ENCODE peak calls at places on chromosomes 3 and 15, in seven cellular contexts. N is IMR-90, Q is cardiac fibroblast, W is cardiac muscle cell, Z is psoas muscle, V is esophagus squamous epithelium, G is fibroblast of mammary gland. L is an unnamed sample.

GRCh38 chr15:88179562-88179961 is 77.0 kb downstream of the NTRK3 start:
- DNase-seq in G (no peak), V (no peak), W (no peak), N (no peak), Z (no peak), Q (no peak), L (no peak)

GRCh38 chr15:99265541-99266070 is 14.3 kb downstream of the LRRC28 start:
- DNase-seq in N (no peak), Z (no peak), G (no peak), V (no peak), W (no peak), Q (no peak), L (no peak)

GRCh38 chr3:32018723-32019564 is 37.4 kb downstream of the ZNF860 start:
- DNase-seq in N (peak; percentile 57), Q (peak; percentile 74), G (peak; percentile 70), W (peak; percentile 61), V (no peak), Z (no peak), L (peak; percentile 73)

GRCh38 chr3:51408021-51408420 is 16.9 kb downstream of the RBM15B start:
- DNase-seq in V (no peak), N (no peak), W (no peak), G (no peak), Z (no peak), Q (no peak), L (no peak)

GRCh38 chr3:44058022-44058867 is 183.4 kb upstream of the TOPAZ1 start:
- DNase-seq in Z (no peak), G (peak; percentile 83), N (peak; percentile 28), W (no peak), Q (peak; percentile 31), V (no peak), L (peak; percentile 62)

GRCh38 chr3:180264479-180264878 is 227.7 kb upstream of the PEX5L start:
- DNase-seq in V (no peak), Q (no peak), G (no peak), W (no peak), N (no peak), Z (no peak), L (no peak)

GRCh38 chr3:110487840-110488239 is 583.8 kb upstream of the NECTIN3 start:
- DNase-seq in V (no peak), Q (no peak), G (no peak), N (no peak), Z (no peak), W (no peak), L (peak; percentile 7)

GRCh38 chr3:124422805-124423204 is 307.4 kb upstream of the UMPS start:
- DNase-seq in W (no peak), Q (no peak), G (no peak), N (no peak), Z (no peak), V (no peak), L (no peak)

GRCh38 chr3:157081681-157082210 is 78.2 kb downstream of the CCNL1 start:
- DNase-seq in W (peak; percentile 92), N (peak; percentile 94), Q (peak; percentile 94), Z (peak; percentile 95), G (peak; percentile 95), V (no peak), L (peak; percentile 95)

GRCh38 chr3:147356145-147356908 is 50.0 kb downstream of the ZIC4 start:
- DNase-seq in Z (no peak), V (no peak), G (no peak), Q (no peak), N (no peak), W (no peak), L (no peak)

GRCh38 chr15:35540885-35541284 is 5.1 kb downstream of the DPH6 start:
- DNase-seq in Q (peak; percentile 56), V (no peak), G (peak; percentile 75), N (peak; percentile 89), Z (no peak), W (no peak), L (peak; percentile 68)

GRCh38 chr3:141877911-141878310 is 1.5 kb downstream of the ATP1B3 start:
- DNase-seq in Q (peak; percentile 54), V (no peak), W (no peak), Z (no peak), N (peak; percentile 59), G (peak; percentile 57), L (peak; percentile 38)

GRCh38 chr3:141876891-141877561 is 583 bp downstream of the ATP1B3 start:
- DNase-seq in V (no peak), G (peak; percentile 49), Q (peak; percentile 52), N (peak; percentile 33), W (peak; percentile 64), Z (peak; percentile 63), L (peak; percentile 48)

GRCh38 chr3:141878326-141878725 is 1.9 kb downstream of the ATP1B3 start:
- DNase-seq in N (no peak), W (no peak), Z (no peak), Q (no peak), V (no peak), G (no peak), L (no peak)

GRCh38 chr3:141876381-141876890 is at the start of gene ATP1B3:
- DNase-seq in G (peak; percentile 74), N (peak; percentile 78), Z (peak; percentile 92), Q (peak; percentile 89), W (peak; percentile 91), V (peak; percentile 30), L (peak; percentile 85)

GRCh38 chr3:141878812-141879211 is 2.4 kb downstream of the ATP1B3 start:
- DNase-seq in Q (peak; percentile 65), G (peak; percentile 62), N (peak; percentile 60), W (no peak), Z (no peak), V (no peak), L (peak; percentile 66)
- H3K4me3 ChIP-seq in Q (peak overlapping the region; percentile 82), G (peak overlapping the region; percentile 85), N (peak overlapping the region; percentile 17), W (peak overlapping the region; percentile 100), Z (peak overlapping the region; percentile 82), V (peak overlapping the region; percentile 96), L (peak overlapping the region; percentile 70)

GRCh38 chr3:196321162-196321561 is 3.1 kb upstream of the DYNLT2B start:
- DNase-seq in W (no peak), N (no peak), Z (no peak), Q (no peak), V (no peak), G (no peak), L (no peak)

GRCh38 chr3:196320110-196320509 is 2.1 kb upstream of the DYNLT2B start:
- DNase-seq in Q (no peak), G (no peak), Z (no peak), V (no peak), N (no peak), W (no peak), L (no peak)

GRCh38 chr3:196315821-196316220 is 2.2 kb downstream of the DYNLT2B start:
- DNase-seq in Z (no peak), G (no peak), N (no peak), V (no peak), W (no peak), Q (no peak), L (no peak)

GRCh38 chr3:196314597-196314996 is 3.4 kb downstream of the DYNLT2B start:
- DNase-seq in Q (no peak), N (no peak), G (no peak), W (no peak), V (no peak), Z (no peak), L (no peak)

DNA sequence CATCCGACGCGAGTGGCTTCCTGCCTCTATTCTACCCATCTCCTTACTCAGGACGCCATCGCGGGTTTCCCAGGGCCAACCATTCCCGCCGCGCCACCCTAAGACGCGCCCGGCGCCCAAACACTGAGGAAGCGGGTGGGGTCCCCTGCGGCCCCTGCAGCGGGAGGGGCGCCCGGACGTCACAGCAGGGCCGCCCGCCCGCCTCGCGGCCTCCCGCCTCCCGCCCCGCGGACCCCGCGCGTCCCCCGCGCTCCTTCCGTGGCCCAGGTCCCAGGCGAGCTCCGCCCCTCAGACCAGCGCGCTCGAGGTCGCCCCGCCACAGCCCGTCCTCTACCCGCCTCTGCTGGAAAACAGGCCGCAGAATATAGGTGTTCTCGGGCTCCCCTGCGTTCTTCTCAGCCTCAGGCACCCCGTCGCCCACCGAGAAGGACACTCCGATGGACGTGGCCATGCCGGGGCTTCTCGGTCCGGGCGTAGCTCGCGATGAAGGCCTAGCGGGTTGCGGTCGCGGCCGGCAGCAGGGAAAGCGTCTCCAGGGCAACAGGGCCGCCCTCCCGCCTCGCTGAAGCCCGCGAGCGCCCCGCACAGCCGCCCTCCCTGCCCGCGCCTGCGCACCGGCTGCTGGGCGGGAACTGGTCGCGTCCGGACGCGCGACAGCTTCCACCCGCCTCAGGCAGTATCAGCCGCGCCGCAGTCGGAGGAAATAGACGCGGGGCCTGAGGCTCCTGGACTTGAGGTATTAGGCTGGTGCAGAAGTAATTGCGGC is at the start of gene DYNLT2B:
- DNase-seq in W (peak; percentile 93), Z (peak; percentile 93), N (peak; percentile 84), Q (peak; percentile 92), V (peak; percentile 47), G (peak; percentile 81), L (peak; percentile 92)
- TF ChIP-seq CTCF in W (no peak), Z (no peak), N (no peak), Q (no peak), V (no peak), G (no peak), L (no peak)

GRCh38 chr15:57003418-57003817 is 85.0 kb downstream of the TCF12 start:
- DNase-seq in V (no peak), Z (no peak), N (peak; percentile 93), G (peak; percentile 82), W (no peak), Q (peak; percentile 51), L (peak; percentile 88)
- H3K4me3 ChIP-seq in V (no peak overlapping the region), Z (no peak overlapping the region), N (no peak overlapping the region), G (no peak overlapping the region), W (no peak overlapping the region), Q (no peak overlapping the region), L (no peak overlapping the region)

DNA sequence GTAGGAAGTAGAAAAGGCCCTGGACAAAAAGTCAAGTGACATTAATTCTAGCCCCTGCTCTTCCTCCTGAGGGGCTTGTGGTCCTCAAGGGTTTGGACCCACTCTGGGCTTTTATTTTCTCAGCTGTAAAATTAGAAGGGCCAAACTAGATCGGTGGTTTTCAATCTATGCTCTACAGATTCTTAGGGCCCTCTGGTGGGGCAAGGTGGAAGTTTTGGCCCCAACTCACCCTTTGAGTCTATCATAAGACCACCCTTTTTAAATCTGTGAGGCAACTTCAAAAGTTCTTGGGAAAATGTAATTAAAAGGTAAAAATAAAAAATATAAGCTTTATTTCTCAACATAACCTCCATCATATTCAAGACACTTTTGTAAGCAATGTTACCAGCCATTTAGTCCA is 25.6 kb upstream of the CFAP161 start:
- DNase-seq in W (no peak), Z (no peak), N (no peak), Q (no peak), G (no peak), V (no peak), L (peak; percentile 28)
- TF ChIP-seq CTCF in W (peak; percentile 58), Z (peak; percentile 55), N (peak; percentile 33), Q (peak; percentile 62), G (peak; percentile 55), V (peak; percentile 54), L (peak; percentile 74)

GRCh38 chr3:106004137-106004600 is 135.4 kb upstream of the CBLB start:
- DNase-seq in G (peak; percentile 89), Z (no peak), V (no peak), Q (peak; percentile 93), W (no peak), N (peak; percentile 91), L (peak; percentile 95)
- H3K4me3 ChIP-seq in G (peak overlapping the region; percentile 18), Z (peak overlapping the region; percentile 27), V (no peak overlapping the region), Q (peak overlapping the region; percentile 30), W (no peak overlapping the region), N (peak overlapping the region; percentile 75), L (peak overlapping the region; percentile 26)